ENCODE peak calls at places on chromosomes 11 and 22, in eight cellular contexts. F is ovary; T is AG04450; W is activated effector memory CD4-positive, alpha-beta T cell treated with Interleukin-2 at 50 U/mL for 16 hours; N is colonic mucosa; Z is COR-L47; C is activated T-cell treated with anti-CD3 and anti-CD28 coated beads, Interleukin-2, amount 50 U/mL, for 72 hours; H is progenitor cell of endocrine pancreas. Q is an unnamed sample.

GRCh38 chr11:17978553-17979287 is 34.1 kb downstream of the SERGEF start:
- DNase-seq in F (no peak), T (no peak), W (no peak), N (peak), Z (peak), C (no peak), H (peak), Q (peak)

GRCh38 chr11:128902515-128903066 is 11.4 kb downstream of the KCNJ5 start:
- DNase-seq in F (no peak), T (no peak), W (no peak), N (no peak), Z (no peak), C (no peak), H (no peak), Q (no peak)

GRCh38 chr22:20063271-20064139 is 16.5 kb upstream of the DGCR8 start:
- DNase-seq in F (no peak), T (no peak), W (no peak), N (no peak), Z (no peak), C (no peak), H (no peak), Q (no peak)

GRCh38 chr22:45777046-45777851 is 105.6 kb downstream of the ATXN10 start:
- DNase-seq in F (no peak), T (no peak), W (no peak), N (no peak), Z (no peak), C (no peak), H (no peak), Q (no peak)

GRCh38 chr11:15927866-15928217 is 428.5 kb downstream of the SOX6 start:
- DNase-seq in F (no peak), T (no peak), W (no peak), N (no peak), Z (no peak), C (no peak), H (no peak), Q (no peak)

GRCh38 chr11:117621226-117621625 is 175.8 kb downstream of the DSCAML1 start:
- DNase-seq in F (no peak), T (no peak), W (no peak), N (peak), Z (no peak), C (no peak), H (no peak), Q (peak)

GRCh38 chr22:38034278-38034882 is 22.8 kb upstream of the PICK1 start:
- DNase-seq in F (peak), T (peak), W (no peak), N (peak), Z (no peak), C (no peak), H (no peak), Q (no peak)

GRCh38 chr11:7167976-7168740 is 79.4 kb downstream of the RBMXL2 start:
- DNase-seq in F (no peak), T (no peak), W (no peak), N (no peak), Z (no peak), C (no peak), H (no peak), Q (no peak)

GRCh38 chr22:20031732-20032406 is 11.0 kb downstream of the TANGO2 start:
- DNase-seq in F (no peak), T (no peak), W (peak), N (peak), Z (peak), C (peak), H (no peak), Q (peak)

GRCh38 chr22:46738961-46739870 is 1.2 kb upstream of the CERK start:
- DNase-seq in F (peak), T (no peak), W (peak), N (peak), Z (peak), C (peak), H (no peak), Q (peak)

GRCh38 chr22:36770116-36770945 is 5.6 kb downstream of the IFT27 start:
- DNase-seq in F (no peak), T (no peak), W (no peak), N (no peak), Z (no peak), C (no peak), H (no peak), Q (no peak)

GRCh38 chr22:38706101-38706884 is 549 bp downstream of the GTPBP1 start:
- DNase-seq in F (peak), T (no peak), W (no peak), N (peak), Z (no peak), C (peak), H (peak), Q (peak)

GRCh38 chr11:71138737-71139425 is 113.5 kb downstream of the SHANK2 start:
- DNase-seq in F (no peak), T (no peak), W (no peak), N (no peak), Z (no peak), C (no peak), H (no peak), Q (no peak)

GRCh38 chr11:103091024-103091423 is 936 bp downstream of the DCUN1D5 start:
- DNase-seq in F (no peak), T (no peak), W (no peak), N (no peak), Z (peak), C (no peak), H (no peak), Q (no peak)

GRCh38 chr22:48889887-48890692 is 937.6 kb downstream of the BRD1 start:
- DNase-seq in F (no peak), T (no peak), W (no peak), N (peak), Z (no peak), C (no peak), H (no peak), Q (peak)

GRCh38 chr11:73649206-73649605 is 2.8 kb downstream of the PLEKHB1 start:
- DNase-seq in F (no peak), T (no peak), W (no peak), N (no peak), Z (no peak), C (no peak), H (no peak), Q (no peak)

GRCh38 chr22:42294034-42294985 is 23.9 kb upstream of the TCF20 start:
- DNase-seq in F (no peak), T (no peak), W (peak), N (peak), Z (peak), C (no peak), H (peak), Q (peak)

GRCh38 chr22:49668402-49668801 is 159.3 kb downstream of the BRD1 start:
- DNase-seq in F (no peak), T (no peak), W (no peak), N (no peak), Z (no peak), C (no peak), H (no peak), Q (no peak)

GRCh38 chr11:109590782-109591181 is 168.8 kb downstream of the C11orf87 start:
- DNase-seq in F (no peak), T (no peak), W (no peak), N (no peak), Z (no peak), C (no peak), H (no peak), Q (no peak)

GRCh38 chr11:45436118-45436517 is 150.0 kb upstream of the SYT13 start:
- DNase-seq in F (no peak), T (no peak), W (no peak), N (no peak), Z (no peak), C (no peak), H (no peak), Q (no peak)

GRCh38 chr11:106999203-106999602 is 19.1 kb downstream of the GUCY1A2 start:
- DNase-seq in F (no peak), T (no peak), W (no peak), N (no peak), Z (no peak), C (no peak), H (no peak), Q (no peak)

GRCh38 chr22:50473855-50474671 is 772 bp downstream of the SBF1 start:
- DNase-seq in F (no peak), T (peak), W (no peak), N (peak), Z (no peak), C (peak), H (no peak), Q (peak)

GRCh38 chr11:60944504-60945294 is 7.3 kb downstream of the SLC15A3 start:
- DNase-seq in F (no peak), T (no peak), W (no peak), N (no peak), Z (no peak), C (no peak), H (no peak), Q (no peak)

GRCh38 chr11:86790867-86791849 is 9.2 kb upstream of the PRSS23 start:
- DNase-seq in F (no peak), T (no peak), W (no peak), N (no peak), Z (no peak), C (no peak), H (no peak), Q (no peak)

GRCh38 chr11:13114566-13115465 is 105.7 kb downstream of the RASSF10 start:
- DNase-seq in F (no peak), T (no peak), W (no peak), N (no peak), Z (peak), C (peak), H (peak), Q (peak)

GRCh38 chr11:120096756-120097191 is 41.1 kb downstream of the TRIM29 start:
- DNase-seq in F (no peak), T (no peak), W (no peak), N (no peak), Z (no peak), C (no peak), H (no peak), Q (no peak)

GRCh38 chr11:57461841-57462489 is 1.6 kb downstream of the RTN4RL2 start:
- DNase-seq in F (no peak), T (no peak), W (no peak), N (no peak), Z (no peak), C (no peak), H (no peak), Q (no peak)

GRCh38 chr11:12724301-12725046 is 50.3 kb downstream of the TEAD1 start:
- DNase-seq in F (peak), T (peak), W (no peak), N (peak), Z (peak), C (no peak), H (no peak), Q (peak)

GRCh38 chr11:70468256-70469230 is 70.2 kb downstream of the CTTN start:
- DNase-seq in F (no peak), T (no peak), W (no peak), N (no peak), Z (no peak), C (no peak), H (no peak), Q (no peak)

GRCh38 chr11:7321708-7322448 is 70.2 kb downstream of the SYT9 start:
- DNase-seq in F (no peak), T (no peak), W (no peak), N (no peak), Z (no peak), C (no peak), H (no peak), Q (no peak)

GRCh38 chr11:121389651-121390050 is 62.5 kb upstream of the SORL1 start:
- DNase-seq in F (no peak), T (no peak), W (no peak), N (no peak), Z (peak), C (no peak), H (no peak), Q (no peak)

GRCh38 chr22:33431300-33431699 is 373.1 kb upstream of the SYN3 start:
- DNase-seq in F (no peak), T (no peak), W (no peak), N (no peak), Z (no peak), C (no peak), H (no peak), Q (no peak)

GRCh38 chr22:37588540-37589215 is 8.8 kb upstream of the LGALS2 start:
- DNase-seq in F (no peak), T (no peak), W (no peak), N (peak), Z (peak), C (no peak), H (no peak), Q (no peak)

GRCh38 chr11:67273260-67273990 is 7.2 kb downstream of the GRK2 start:
- DNase-seq in F (peak), T (no peak), W (no peak), N (no peak), Z (no peak), C (no peak), H (no peak), Q (peak)

Q was measured in activated CD4-positive, alpha-beta memory T cell treated with anti-CD3 and anti-CD28 coated beads for 36 hours.